ENCODE peak calls at places on chromosome 3, in seven cellular contexts. D, S, I, W, R, C and L are unnamed samples.

GRCh38 chr3:119098620-119099222 is 47.2 kb upstream of the TEX55 start:
- DNase-seq in D (no peak), I (no peak), C (no peak), S (peak; percentile 25), R (peak; percentile 50), W (peak; percentile 40), L (no peak)

GRCh38 chr3:145648396-145648795 is 512.6 kb downstream of the PLOD2 start:
- DNase-seq in I (no peak), R (no peak), W (no peak), D (no peak), S (no peak), C (peak; percentile 73), L (no peak)

GRCh38 chr3:191330309-191330712 is at the start of gene UTS2B:
- DNase-seq in C (no peak), W (peak; percentile 93), R (peak; percentile 68), S (peak; percentile 8), I (no peak), D (no peak), L (no peak)

GRCh38 chr3:128426128-128426921 is 40.4 kb downstream of the DNAJB8 start:
- DNase-seq in R (peak; percentile 27), I (peak; percentile 99), S (peak; percentile 53), D (peak; percentile 44), W (no peak), C (peak; percentile 59), L (no peak)

GRCh38 chr3:59772416-59773408 is 722.9 kb upstream of the CFAP20DC start:
- DNase-seq in C (no peak), S (no peak), W (no peak), I (no peak), D (no peak), R (no peak), L (no peak)

GRCh38 chr3:40173291-40173710 is 136.2 kb upstream of the EIF1B start:
- DNase-seq in I (no peak), S (no peak), R (no peak), D (no peak), W (no peak), C (no peak), L (no peak)

GRCh38 chr3:62376906-62377865 is 3.8 kb upstream of the FEZF2 start:
- DNase-seq in S (no peak), I (no peak), D (no peak), R (no peak), W (no peak), C (no peak), L (peak; percentile 81)

GRCh38 chr3:4232798-4233197 is 70.4 kb upstream of the SETMAR start:
- DNase-seq in W (no peak), D (no peak), I (no peak), R (no peak), S (no peak), C (no peak), L (no peak)

GRCh38 chr3:45983865-45984264 is 11.8 kb downstream of the FYCO1 start:
- DNase-seq in S (no peak), I (peak; percentile 26), C (no peak), R (no peak), W (no peak), D (no peak), L (no peak)

GRCh38 chr3:28449398-28449797 is 100.8 kb upstream of the AZI2 start:
- DNase-seq in W (no peak), C (no peak), D (no peak), R (no peak), I (no peak), S (no peak), L (no peak)

GRCh38 chr3:40584625-40585189 is 59.9 kb downstream of the ZNF621 start:
- DNase-seq in W (peak; percentile 65), R (peak; percentile 73), S (peak; percentile 84), C (peak; percentile 76), I (peak; percentile 92), D (peak; percentile 80), L (no peak)

GRCh38 chr3:53513556-53514190 is 19.3 kb downstream of the CACNA1D start:
- DNase-seq in R (peak; percentile 70), S (no peak), W (no peak), C (no peak), D (no peak), I (no peak), L (no peak)

GRCh38 chr3:56633201-56633600 is 49.9 kb downstream of the TASOR start:
- DNase-seq in I (no peak), D (no peak), S (no peak), C (no peak), R (no peak), W (no peak), L (no peak)

GRCh38 chr3:100893590-100893989 is 99.6 kb downstream of the ABI3BP start:
- DNase-seq in S (no peak), D (peak; percentile 39), I (peak; percentile 59), R (peak; percentile 59), W (peak; percentile 66), C (peak; percentile 46), L (no peak)

GRCh38 chr3:36366308-36366707 is 14.0 kb upstream of the STAC start:
- DNase-seq in W (no peak), S (no peak), R (no peak), D (no peak), C (no peak), I (no peak), L (no peak)

GRCh38 chr3:99656606-99657005 is 18.2 kb downstream of the COL8A1 start:
- DNase-seq in I (no peak), S (no peak), R (no peak), C (no peak), D (no peak), W (no peak), L (no peak)

GRCh38 chr3:134037168-134037567 is 7.4 kb upstream of the SLCO2A1 start:
- DNase-seq in I (no peak), R (no peak), W (no peak), C (no peak), S (no peak), D (no peak), L (no peak)

GRCh38 chr3:43503067-43503728 is 118.6 kb downstream of the ANO10 start:
- DNase-seq in D (no peak), W (peak; percentile 46), I (no peak), C (no peak), S (no peak), R (peak; percentile 36), L (no peak)

GRCh38 chr3:195095035-195095703 is 175.8 kb downstream of the XXYLT1 start:
- DNase-seq in W (no peak), C (no peak), D (peak; percentile 22), I (peak; percentile 42), S (no peak), R (no peak), L (peak; percentile 75)

GRCh38 chr3:10223676-10224639 is 24.3 kb upstream of the TATDN2 start:
- DNase-seq in C (no peak), W (no peak), I (no peak), R (no peak), S (no peak), D (no peak), L (no peak)

GRCh38 chr3:183275418-183275817 is 22.4 kb downstream of the B3GNT5 start:
- DNase-seq in D (no peak), W (peak; percentile 80), S (peak; percentile 60), R (peak; percentile 79), I (no peak), C (no peak), L (no peak)

GRCh38 chr3:192130534-192131132 is 596.7 kb downstream of the FGF12 start:
- DNase-seq in I (peak; percentile 61), C (peak; percentile 44), W (peak; percentile 2), R (peak; percentile 71), D (peak; percentile 30), S (peak; percentile 59), L (no peak)

DNA sequence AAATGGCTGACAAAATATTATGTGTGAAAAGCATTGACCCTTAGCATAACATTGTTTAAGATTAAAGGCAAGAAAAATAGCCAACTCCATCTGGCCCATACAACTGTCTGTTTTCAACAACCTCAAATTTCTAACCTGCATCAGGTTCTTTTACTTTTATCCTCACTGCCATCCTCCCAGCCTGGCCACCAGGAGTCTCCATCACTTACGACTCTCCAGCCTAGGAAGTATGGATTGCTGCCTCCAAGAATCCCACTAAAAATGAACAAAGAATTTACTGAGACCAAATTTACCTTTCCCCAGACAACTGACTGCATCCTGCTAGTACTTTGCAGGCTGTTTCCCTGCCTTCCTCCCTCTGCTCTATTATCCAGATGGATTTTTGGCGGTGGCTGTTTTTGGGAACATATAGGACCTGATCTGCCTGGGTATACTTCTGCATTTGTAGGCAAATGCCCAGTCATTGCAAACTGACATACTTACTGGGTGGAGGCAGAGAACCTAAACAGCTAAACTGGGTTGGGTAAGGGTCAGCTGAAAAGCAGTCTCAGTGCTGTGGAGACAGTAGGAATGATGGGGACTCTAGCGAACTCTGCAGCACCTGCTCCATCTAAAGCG is 144.2 kb downstream of the GHSR start:
- DNase-seq in R (no peak), D (no peak), W (no peak), C (no peak), I (no peak), S (no peak), L (no peak)
- TF ChIP-seq CTCF in R (peak; percentile 37), D (no peak), W (peak; percentile 14), C (no peak), I (peak; percentile 36), S (no peak), L (peak; percentile 53)

GRCh38 chr3:148955544-148956346 is 35.6 kb upstream of the GYG1 start:
- DNase-seq in D (peak; percentile 35), I (peak; percentile 48), S (peak; percentile 81), C (peak; percentile 41), W (peak; percentile 95), R (peak; percentile 60), L (no peak)

GRCh38 chr3:148958681-148959080 is 32.7 kb upstream of the GYG1 start:
- DNase-seq in R (no peak), D (no peak), S (no peak), W (no peak), C (no peak), I (no peak), L (no peak)

GRCh38 chr3:148954981-148955380 is 36.4 kb upstream of the GYG1 start:
- DNase-seq in R (no peak), D (no peak), S (no peak), I (no peak), W (no peak), C (no peak), L (no peak)

GRCh38 chr3:148953094-148953493 is 38.2 kb upstream of the GYG1 start:
- DNase-seq in I (no peak), S (no peak), D (no peak), W (no peak), R (no peak), C (no peak), L (no peak)

GRCh38 chr3:148957586-148957985 is 33.8 kb upstream of the GYG1 start:
- DNase-seq in S (no peak), C (peak; percentile 69), R (no peak), I (no peak), D (no peak), W (no peak), L (no peak)
- TF ChIP-seq CTCF in S (no peak), C (peak; percentile 82), R (peak; percentile 11), I (peak; percentile 52), D (no peak), W (peak; percentile 28), L (peak; percentile 43)

DNA sequence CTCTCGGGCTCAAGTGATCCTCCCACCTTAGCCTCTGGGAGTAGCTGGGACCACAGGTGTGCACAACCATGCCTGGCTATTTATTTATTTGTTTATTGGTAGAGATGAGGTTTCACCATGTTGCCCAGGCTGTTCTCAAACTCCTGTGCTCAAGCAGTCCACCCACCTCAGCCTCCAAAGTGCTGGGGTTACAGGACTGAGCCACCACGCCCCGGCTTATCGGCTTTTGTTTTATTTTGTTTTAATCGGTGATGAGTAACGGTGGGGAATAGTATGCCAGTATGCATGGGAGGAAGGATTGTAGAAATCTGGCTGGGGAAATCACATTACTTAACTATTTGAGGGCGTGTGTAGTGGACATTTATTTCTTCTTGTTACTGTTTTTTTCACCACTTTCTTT is 451.0 kb upstream of the GOLIM4 start:
- DNase-seq in I (no peak), C (no peak), R (no peak), S (no peak), W (no peak), D (no peak), L (no peak)
- TF ChIP-seq CTCF in I (no peak), C (no peak), R (no peak), S (no peak), W (no peak), D (no peak), L (no peak)

GRCh38 chr3:113769551-113769950 is 22.7 kb downstream of the ATP6V1A start:
- DNase-seq in C (no peak), I (peak; percentile 84), D (no peak), W (peak; percentile 70), R (peak; percentile 54), S (no peak), L (no peak)
- TF ChIP-seq CTCF in C (no peak), I (no peak), D (no peak), W (peak; percentile 16), R (peak; percentile 31), S (no peak), L (peak; percentile 35)